ENCODE peak calls at places on chromosome 1, in eight cellular contexts. L is kidney epithelial cell, K is omental fat pad, D is EL, E is AG10803, G is erythroblast, U is lower leg skin, B is NCI-H226. M is an unnamed sample.

GRCh38 chr1:86150553-86151055 is 6.0 kb downstream of the COL24A1 start:
- DNase-seq in L (no peak), K (no peak), D (peak), E (peak), G (no peak), U (no peak), B (no peak), M (no peak)

GRCh38 chr1:34776911-34777310 is 4.1 kb upstream of the GJB3 start:
- DNase-seq in L (no peak), K (no peak), D (no peak), E (no peak), G (no peak), U (no peak), B (no peak), M (no peak)

GRCh38 chr1:8458607-8459006 is 140.7 kb downstream of the SLC45A1 start:
- DNase-seq in L (no peak), K (no peak), D (no peak), E (no peak), G (no peak), U (no peak), B (no peak), M (no peak)

GRCh38 chr1:23720256-23720995 is 22.8 kb upstream of the ELOA start:
- DNase-seq in L (no peak), K (no peak), D (peak), E (no peak), G (no peak), U (no peak), B (peak), M (no peak)

GRCh38 chr1:224763126-224763764 is 147.1 kb downstream of the CNIH3 start:
- DNase-seq in L (no peak), K (no peak), D (no peak), E (peak), G (no peak), U (no peak), B (no peak), M (no peak)

GRCh38 chr1:23013657-23014056 is 2.0 kb downstream of the TEX46 start:
- DNase-seq in L (peak), K (no peak), D (no peak), E (no peak), G (no peak), U (no peak), B (peak), M (no peak)

GRCh38 chr1:99737016-99737415 is 29.4 kb downstream of the FRRS1 start:
- DNase-seq in L (peak), K (no peak), D (peak), E (peak), G (peak), U (no peak), B (peak), M (peak)

GRCh38 chr1:165036403-165036802 is 320.1 kb downstream of the LMX1A start:
- DNase-seq in L (no peak), K (no peak), D (no peak), E (no peak), G (no peak), U (no peak), B (no peak), M (no peak)

GRCh38 chr1:26522073-26522472 is 7.5 kb upstream of the RPS6KA1 start:
- DNase-seq in L (no peak), K (no peak), D (no peak), E (no peak), G (no peak), U (no peak), B (no peak), M (no peak)

GRCh38 chr1:164638506-164639202 is 79.7 kb downstream of the PBX1 start:
- DNase-seq in L (no peak), K (no peak), D (no peak), E (no peak), G (no peak), U (no peak), B (peak), M (no peak)

GRCh38 chr1:83583351-83584014 is 415.4 kb downstream of the TTLL7 start:
- DNase-seq in L (no peak), K (no peak), D (no peak), E (peak), G (no peak), U (no peak), B (no peak), M (no peak)

GRCh38 chr1:207028884-207029283 is 3.7 kb downstream of the C1orf116 start:
- DNase-seq in L (no peak), K (no peak), D (no peak), E (no peak), G (no peak), U (no peak), B (no peak), M (no peak)

GRCh38 chr1:88088481-88088880 is 595.6 kb upstream of the PKN2 start:
- DNase-seq in L (no peak), K (no peak), D (no peak), E (no peak), G (no peak), U (no peak), B (no peak), M (no peak)

GRCh38 chr1:220113136-220113695 is 19.3 kb downstream of the IARS2 start:
- DNase-seq in L (no peak), K (no peak), D (peak), E (peak), G (peak), U (no peak), B (no peak), M (peak)

GRCh38 chr1:43194509-43194908 is 22.4 kb downstream of the CFAP57 start:
- DNase-seq in L (no peak), K (no peak), D (no peak), E (no peak), G (no peak), U (no peak), B (no peak), M (no peak)

GRCh38 chr1:50978852-50979781 is 9.1 kb downstream of the CDKN2C start:
- DNase-seq in L (no peak), K (no peak), D (peak), E (peak), G (peak), U (no peak), B (peak), M (no peak)

GRCh38 chr1:89962742-89963075 is 32.2 kb upstream of the ZNF326 start:
- DNase-seq in L (no peak), K (no peak), D (peak), E (peak), G (no peak), U (no peak), B (no peak), M (no peak)

M was measured in AG20443.